ENCODE peak calls at places on chromosomes 7 and 10, in nine cellular contexts. M, X, U, K, F, G, J, B and S are unnamed samples.

GRCh38 chr7:150322833-150323681 is at the start of the genes ACTR3C and LRRC61:
- DNase-seq in G (no peak), M (no peak), F (peak; percentile 87), B (peak; percentile 72), U (peak; percentile 93), J (no peak), K (peak; percentile 95), X (peak; percentile 33), S (no peak)

GRCh38 chr10:121578298-121578697 is 19.9 kb downstream of the FGFR2 start:
- DNase-seq in G (no peak), M (no peak), X (no peak), K (no peak), B (no peak), J (no peak), U (no peak), F (no peak), S (no peak)

GRCh38 chr7:121322460-121322859 is 6.3 kb upstream of the WNT16 start:
- DNase-seq in F (no peak), K (no peak), U (no peak), M (no peak), B (no peak), J (no peak), G (no peak), X (no peak), S (no peak)

GRCh38 chr10:80136134-80136571 is 3.6 kb downstream of the PLAC9 start:
- DNase-seq in B (no peak), U (no peak), X (peak; percentile 58), K (peak; percentile 71), F (no peak), J (peak; percentile 88), G (no peak), M (peak; percentile 41), S (no peak)

GRCh38 chr10:101557541-101557940 is 30.5 kb downstream of the POLL start:
- DNase-seq in X (no peak), K (no peak), B (no peak), G (no peak), F (no peak), M (no peak), U (no peak), J (no peak), S (no peak)

GRCh38 chr10:114825513-114826253 is 4.1 kb downstream of the FHIP2A start:
- DNase-seq in M (peak; percentile 59), F (peak; percentile 82), J (peak; percentile 96), B (no peak), X (peak; percentile 67), K (no peak), U (peak; percentile 88), G (no peak), S (peak; percentile 93)

GRCh38 chr7:118104812-118105441 is 79.0 kb upstream of the LSM8 start:
- DNase-seq in J (peak; percentile 40), B (no peak), F (peak; percentile 23), M (peak; percentile 4), G (no peak), K (peak; percentile 58), X (peak; percentile 15), U (peak; percentile 22), S (peak; percentile 23)

GRCh38 chr10:113167702-113168101 is 217.7 kb downstream of the TCF7L2 start:
- DNase-seq in K (no peak), J (no peak), M (no peak), B (no peak), G (no peak), F (no peak), U (no peak), X (no peak), S (no peak)

GRCh38 chr7:42237162-42237821 is at the start of gene GLI3:
- DNase-seq in X (peak; percentile 98), U (peak; percentile 70), G (peak; percentile 34), M (peak; percentile 83), K (peak; percentile 98), B (peak; percentile 40), F (peak; percentile 84), J (peak; percentile 93), S (peak; percentile 95)

GRCh38 chr7:77353911-77354310 is 62.2 kb downstream of the GSAP start:
- DNase-seq in M (no peak), B (no peak), K (no peak), F (no peak), J (no peak), U (no peak), X (no peak), G (no peak), S (no peak)

GRCh38 chr10:101030492-101031127 is 319 bp downstream of the PDZD7 start:
- DNase-seq in M (no peak), X (no peak), U (no peak), G (no peak), F (no peak), B (no peak), J (no peak), K (peak; percentile 30), S (peak; percentile 70)

GRCh38 chr10:86401588-86402282 is 35.1 kb upstream of the GRID1 start:
- DNase-seq in F (no peak), K (peak; percentile 56), G (no peak), U (no peak), B (peak; percentile 35), M (no peak), X (no peak), J (no peak), S (no peak)

GRCh38 chr10:96287392-96288105 is 16.2 kb upstream of the BLNK start:
- DNase-seq in U (peak; percentile 92), J (no peak), G (no peak), B (no peak), F (peak; percentile 32), K (peak; percentile 90), M (peak; percentile 40), X (peak; percentile 7), S (peak; percentile 1)